ENCODE peak calls at places on chromosomes 16 and 17, in eight cellular contexts. P is H9, G is fibroblast of lung, H is GM12878, A is lower leg skin, N is lung, S is AG04450, X is epithelial cell of esophagus. B is an unnamed sample.

GRCh38 chr17:6661464-6661848 is 9.9 kb downstream of the C17orf100 start:
- DNase-seq in P (peak; percentile 18), G (no peak), H (no peak), A (no peak), N (no peak), S (no peak), X (no peak), B (no peak)

GRCh38 chr17:80594666-80595269 is 50.1 kb downstream of the RPTOR start:
- DNase-seq in P (no peak), G (no peak), H (no peak), A (no peak), N (no peak), S (no peak), X (no peak), B (no peak)

GRCh38 chr16:76818611-76819181 is 372.3 kb upstream of the MON1B start:
- DNase-seq in P (no peak), G (no peak), H (no peak), A (no peak), N (no peak), S (no peak), X (no peak), B (no peak)

GRCh38 chr17:46908352-46908751 is 14.6 kb upstream of the GOSR2 start:
- DNase-seq in P (peak; percentile 23), G (no peak), H (no peak), A (no peak), N (no peak), S (no peak), X (no peak), B (no peak)

GRCh38 chr17:64178011-64178825 is 48.3 kb upstream of the ERN1 start:
- DNase-seq in P (no peak), G (peak; percentile 22), H (no peak), A (no peak), N (no peak), S (no peak), X (no peak), B (peak; percentile 77)

GRCh38 chr17:17491546-17491988 is 4.6 kb downstream of the RASD1 start:
- DNase-seq in P (no peak), G (no peak), H (no peak), A (no peak), N (no peak), S (no peak), X (no peak), B (peak; percentile 70)

GRCh38 chr16:50373780-50374179 is 5.0 kb upstream of the BRD7 start:
- DNase-seq in P (no peak), G (no peak), H (no peak), A (no peak), N (no peak), S (no peak), X (no peak), B (no peak)

GRCh38 chr17:33560165-33560564 is 267.1 kb upstream of the ASIC2 start:
- DNase-seq in P (no peak), G (no peak), H (no peak), A (no peak), N (no peak), S (no peak), X (no peak), B (no peak)

GRCh38 chr17:80952291-80952690 is 39.4 kb upstream of the CHMP6 start:
- DNase-seq in P (no peak), G (no peak), H (no peak), A (peak; percentile 74), N (no peak), S (no peak), X (no peak), B (no peak)

DNA sequence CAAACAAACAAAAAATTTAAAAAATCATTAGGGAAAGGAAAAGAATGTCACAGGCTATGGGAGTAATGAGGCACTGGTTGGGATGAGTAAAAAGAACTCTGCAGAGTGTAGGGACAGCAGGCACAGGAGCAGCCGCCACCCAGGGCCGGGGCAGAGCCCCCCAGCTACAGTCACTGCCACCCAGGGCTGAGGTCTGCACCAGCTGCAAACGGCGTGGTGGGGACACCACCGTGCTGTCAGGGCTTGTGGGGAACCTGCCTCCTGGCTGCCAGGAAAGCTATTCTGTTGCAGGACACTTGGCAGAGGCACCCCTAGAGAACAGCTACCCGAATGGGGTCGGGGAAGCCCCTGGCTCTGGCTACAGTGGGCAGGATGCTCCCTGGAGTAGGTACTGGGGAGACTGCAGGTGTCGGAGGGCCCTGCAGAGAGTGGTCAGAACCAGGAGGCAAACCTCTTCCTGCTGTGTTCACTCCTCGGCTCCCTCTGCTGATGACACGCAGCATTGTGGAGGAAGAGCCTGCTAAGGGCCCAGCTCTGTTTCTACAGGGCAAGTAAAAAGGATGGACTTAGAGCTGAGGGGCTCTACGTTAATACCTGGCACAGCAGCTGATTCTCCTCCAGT is 32.3 kb upstream of the CAPN15 start:
- DNase-seq in P (peak; percentile 82), G (peak; percentile 45), H (no peak), A (no peak), N (no peak), S (peak; percentile 2), X (peak; percentile 59), B (peak; percentile 67)
- TF ChIP-seq CTCF in P (peak; percentile 70), G (peak; percentile 65), H (peak; percentile 41), A (no peak), N (no peak), S (peak; percentile 49), X (peak; percentile 63), B (peak; percentile 73)

DNA sequence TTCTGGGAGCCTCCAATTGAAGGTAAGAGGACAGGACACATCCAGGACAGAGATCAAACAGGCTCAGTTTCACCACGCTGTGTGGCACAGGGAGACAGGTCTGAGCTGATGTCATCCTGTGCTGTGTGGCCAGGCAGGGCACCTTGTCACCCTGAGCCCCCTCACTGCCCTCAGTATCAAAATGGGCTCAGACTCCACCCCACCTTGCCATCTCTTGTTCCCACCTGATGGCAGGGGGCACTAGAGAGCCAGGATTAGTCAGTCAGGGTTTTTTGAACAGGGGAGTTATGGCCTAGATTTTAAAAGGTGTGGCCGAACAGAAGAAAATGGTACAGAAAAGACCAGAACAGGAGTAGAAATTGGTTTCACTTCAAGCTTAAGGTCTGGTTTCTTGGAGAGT is 2.6 kb downstream of the KAT2A start:
- DNase-seq in P (peak; percentile 64), G (peak; percentile 17), H (no peak), A (no peak), N (no peak), S (no peak), X (peak; percentile 57), B (peak; percentile 74)
- TF ChIP-seq CTCF in P (peak; percentile 66), G (peak; percentile 44), H (peak; percentile 59), A (no peak), N (peak; percentile 12), S (peak; percentile 51), X (peak; percentile 49), B (peak; percentile 69)

GRCh38 chr17:31095239-31096105 is 695 bp downstream of the NF1 start:
- DNase-seq in P (peak; percentile 94), G (peak; percentile 37), H (no peak), A (peak; percentile 90), N (peak; percentile 43), S (no peak), X (peak; percentile 38), B (peak; percentile 89)
- TF ChIP-seq CTCF in P (peak; percentile 23), G (no peak), H (no peak), A (no peak), N (no peak), S (no peak), X (no peak), B (no peak)

GRCh38 chr16:9114842-9115241 is 23.4 kb downstream of the HAPSTR1 start:
- DNase-seq in P (no peak), G (no peak), H (no peak), A (peak; percentile 64), N (peak; percentile 13), S (no peak), X (no peak), B (no peak)
- TF ChIP-seq CTCF in P (peak; percentile 34), G (no peak), H (no peak), A (no peak), N (no peak), S (no peak), X (peak; percentile 14), B (no peak)

GRCh38 chr17:61122356-61122913 is 277.2 kb upstream of the TBX2 start:
- DNase-seq in P (no peak), G (no peak), H (no peak), A (no peak), N (no peak), S (no peak), X (no peak), B (no peak)
- TF ChIP-seq CTCF in P (no peak), G (no peak), H (no peak), A (no peak), N (no peak), S (no peak), X (no peak), B (no peak)

GRCh38 chr16:66695935-66696668 is 441 bp downstream of the CMTM4 start:
- DNase-seq in P (peak; percentile 68), G (no peak), H (no peak), A (peak; percentile 91), N (peak; percentile 72), S (no peak), X (peak; percentile 56), B (peak; percentile 34)

GRCh38 chr16:66698046-66698445 is 1.5 kb upstream of the CMTM4 start:
- DNase-seq in P (no peak), G (no peak), H (no peak), A (no peak), N (no peak), S (no peak), X (no peak), B (no peak)

GRCh38 chr16:66699898-66700297 is 3.4 kb upstream of the CMTM4 start:
- DNase-seq in P (no peak), G (no peak), H (no peak), A (no peak), N (no peak), S (no peak), X (no peak), B (no peak)

GRCh38 chr16:66695474-66695934 is 1.0 kb downstream of the CMTM4 start:
- DNase-seq in P (no peak), G (no peak), H (no peak), A (no peak), N (no peak), S (no peak), X (no peak), B (no peak)

GRCh38 chr16:66696669-66697630 is at the start of gene CMTM4:
- DNase-seq in P (peak; percentile 86), G (peak; percentile 79), H (no peak), A (peak; percentile 95), N (peak; percentile 82), S (peak; percentile 26), X (peak; percentile 92), B (peak; percentile 86)
- TF ChIP-seq CTCF in P (peak; percentile 34), G (no peak), H (no peak), A (no peak), N (no peak), S (no peak), X (peak; percentile 7), B (peak; percentile 34)

B was measured in WERI-Rb-1.